ENCODE peak calls at places on chromosomes 16 and 17, in seven cellular contexts. One of them, this sample, is unnamed.

GRCh38 chr16:15461376-15461775 is 27.0 kb downstream of the BMERB1 start:
- DNase-seq in astrocyte of the spinal cord: peak
- DNase-seq in lung microvascular endothelial cell: no peak
- DNase-seq in B cell: no peak
- DNase-seq in HFFc6: no peak
- DNase-seq in colonic mucosa: no peak
- DNase-seq in head of caudate nucleus: no peak
- DNase-seq in this sample: no peak

GRCh38 chr17:49512296-49513043 is 17.4 kb downstream of the NGFR start:
- DNase-seq in head of caudate nucleus: no peak
- DNase-seq in HFFc6: no peak
- DNase-seq in B cell: no peak
- DNase-seq in astrocyte of the spinal cord: no peak
- DNase-seq in lung microvascular endothelial cell: no peak
- DNase-seq in colonic mucosa: no peak
- DNase-seq in this sample: no peak

GRCh38 chr17:50107790-50108414 is 12.8 kb downstream of the PDK2 start:
- DNase-seq in B cell: no peak
- DNase-seq in HFFc6: peak
- DNase-seq in colonic mucosa: no peak
- DNase-seq in astrocyte of the spinal cord: no peak
- DNase-seq in lung microvascular endothelial cell: no peak
- DNase-seq in head of caudate nucleus: no peak
- DNase-seq in this sample: no peak

GRCh38 chr17:49898547-49899490 is 51.0 kb upstream of the TAC4 start:
- DNase-seq in B cell: no peak
- DNase-seq in HFFc6: peak
- DNase-seq in astrocyte of the spinal cord: no peak
- DNase-seq in lung microvascular endothelial cell: peak
- DNase-seq in head of caudate nucleus: no peak
- DNase-seq in colonic mucosa: no peak
- DNase-seq in this sample: no peak

GRCh38 chr16:75256059-75256870 is 4.8 kb upstream of the BCAR1 start:
- DNase-seq in lung microvascular endothelial cell: peak
- DNase-seq in head of caudate nucleus: no peak
- DNase-seq in astrocyte of the spinal cord: no peak
- DNase-seq in HFFc6: no peak
- DNase-seq in B cell: no peak
- DNase-seq in colonic mucosa: no peak
- DNase-seq in this sample: no peak

GRCh38 chr16:35574011-35574410 is 2114.6 kb downstream of the TP53TG3F start:
- DNase-seq in head of caudate nucleus: no peak
- DNase-seq in HFFc6: no peak
- DNase-seq in B cell: no peak
- DNase-seq in lung microvascular endothelial cell: no peak
- DNase-seq in colonic mucosa: no peak
- DNase-seq in astrocyte of the spinal cord: no peak
- DNase-seq in this sample: no peak

GRCh38 chr17:17041018-17041521 is 1.2 kb upstream of the MPRIP start:
- DNase-seq in colonic mucosa: peak
- DNase-seq in astrocyte of the spinal cord: no peak
- DNase-seq in B cell: no peak
- DNase-seq in head of caudate nucleus: peak
- DNase-seq in lung microvascular endothelial cell: no peak
- DNase-seq in HFFc6: peak
- DNase-seq in this sample: peak

GRCh38 chr17:16943541-16944333 is 28.2 kb downstream of the TNFRSF13B start:
- DNase-seq in B cell: no peak
- DNase-seq in astrocyte of the spinal cord: no peak
- DNase-seq in colonic mucosa: no peak
- DNase-seq in lung microvascular endothelial cell: no peak
- DNase-seq in head of caudate nucleus: peak
- DNase-seq in HFFc6: no peak
- DNase-seq in this sample: no peak

GRCh38 chr17:4365628-4366311 is 705 bp downstream of the UBE2G1 start:
- DNase-seq in colonic mucosa: peak
- DNase-seq in astrocyte of the spinal cord: peak
- DNase-seq in HFFc6: no peak
- DNase-seq in head of caudate nucleus: peak
- DNase-seq in B cell: no peak
- DNase-seq in lung microvascular endothelial cell: peak
- DNase-seq in this sample: peak

GRCh38 chr17:67652433-67652832 is 65.3 kb upstream of the NOL11 start:
- DNase-seq in astrocyte of the spinal cord: no peak
- DNase-seq in HFFc6: no peak
- DNase-seq in lung microvascular endothelial cell: no peak
- DNase-seq in colonic mucosa: no peak
- DNase-seq in B cell: no peak
- DNase-seq in head of caudate nucleus: no peak
- DNase-seq in this sample: no peak

GRCh38 chr17:3916013-3916696 is at the start of gene P2RX1:
- DNase-seq in B cell: peak
- DNase-seq in head of caudate nucleus: no peak
- DNase-seq in astrocyte of the spinal cord: no peak
- DNase-seq in HFFc6: no peak
- DNase-seq in lung microvascular endothelial cell: peak
- DNase-seq in colonic mucosa: peak
- DNase-seq in this sample: peak

GRCh38 chr17:78089557-78090281 is 38.8 kb downstream of the TMC6 start:
- DNase-seq in B cell: no peak
- DNase-seq in colonic mucosa: no peak
- DNase-seq in lung microvascular endothelial cell: no peak
- DNase-seq in head of caudate nucleus: no peak
- DNase-seq in astrocyte of the spinal cord: no peak
- DNase-seq in HFFc6: no peak
- DNase-seq in this sample: no peak

GRCh38 chr17:77872714-77873517 is 85.6 kb upstream of the TNRC6C start:
- DNase-seq in lung microvascular endothelial cell: no peak
- DNase-seq in B cell: no peak
- DNase-seq in colonic mucosa: no peak
- DNase-seq in head of caudate nucleus: no peak
- DNase-seq in HFFc6: no peak
- DNase-seq in astrocyte of the spinal cord: no peak
- DNase-seq in this sample: no peak

GRCh38 chr17:76442341-76443338 is 10.3 kb downstream of the UBE2O start:
- DNase-seq in astrocyte of the spinal cord: no peak
- DNase-seq in head of caudate nucleus: no peak
- DNase-seq in HFFc6: no peak
- DNase-seq in colonic mucosa: no peak
- DNase-seq in lung microvascular endothelial cell: no peak
- DNase-seq in B cell: no peak
- DNase-seq in this sample: no peak

GRCh38 chr17:41492351-41492750 is 2.6 kb upstream of the KRT36 start:
- DNase-seq in colonic mucosa: no peak
- DNase-seq in lung microvascular endothelial cell: peak
- DNase-seq in HFFc6: no peak
- DNase-seq in B cell: no peak
- DNase-seq in head of caudate nucleus: no peak
- DNase-seq in astrocyte of the spinal cord: peak
- DNase-seq in this sample: no peak

GRCh38 chr16:4654946-4655590 is 30.4 kb downstream of the MGRN1 start:
- DNase-seq in lung microvascular endothelial cell: no peak
- DNase-seq in head of caudate nucleus: no peak
- DNase-seq in B cell: no peak
- DNase-seq in colonic mucosa: no peak
- DNase-seq in astrocyte of the spinal cord: no peak
- DNase-seq in HFFc6: no peak
- DNase-seq in this sample: no peak

GRCh38 chr17:68821860-68822693 is 133.1 kb downstream of the ABCA8 start:
- DNase-seq in B cell: no peak
- DNase-seq in lung microvascular endothelial cell: peak
- DNase-seq in HFFc6: peak
- DNase-seq in head of caudate nucleus: no peak
- DNase-seq in colonic mucosa: no peak
- DNase-seq in astrocyte of the spinal cord: peak
- DNase-seq in this sample: peak

GRCh38 chr16:11306381-11306780 is 25.3 kb upstream of the PRM1 start:
- DNase-seq in lung microvascular endothelial cell: no peak
- DNase-seq in B cell: no peak
- DNase-seq in colonic mucosa: no peak
- DNase-seq in head of caudate nucleus: no peak
- DNase-seq in astrocyte of the spinal cord: no peak
- DNase-seq in HFFc6: no peak
- DNase-seq in this sample: no peak

GRCh38 chr16:50445603-50446250 is 76.9 kb upstream of the BRD7 start:
- DNase-seq in B cell: no peak
- DNase-seq in lung microvascular endothelial cell: no peak
- DNase-seq in HFFc6: no peak
- DNase-seq in colonic mucosa: no peak
- DNase-seq in astrocyte of the spinal cord: no peak
- DNase-seq in head of caudate nucleus: no peak
- DNase-seq in this sample: no peak

GRCh38 chr16:2296662-2297505 is 29.0 kb upstream of the RNPS1 start:
- DNase-seq in lung microvascular endothelial cell: peak
- DNase-seq in HFFc6: peak
- DNase-seq in astrocyte of the spinal cord: peak
- DNase-seq in B cell: no peak
- DNase-seq in head of caudate nucleus: no peak
- DNase-seq in colonic mucosa: peak
- DNase-seq in this sample: peak

GRCh38 chr17:19397556-19398041 is 10.6 kb upstream of the MFAP4 start:
- DNase-seq in B cell: no peak
- DNase-seq in astrocyte of the spinal cord: no peak
- DNase-seq in HFFc6: no peak
- DNase-seq in colonic mucosa: peak
- DNase-seq in head of caudate nucleus: no peak
- DNase-seq in lung microvascular endothelial cell: peak
- DNase-seq in this sample: no peak

GRCh38 chr17:76121932-76122383 is 18.4 kb upstream of the EXOC7 start:
- DNase-seq in colonic mucosa: peak
- DNase-seq in head of caudate nucleus: no peak
- DNase-seq in HFFc6: no peak
- DNase-seq in lung microvascular endothelial cell: no peak
- DNase-seq in astrocyte of the spinal cord: no peak
- DNase-seq in B cell: peak
- DNase-seq in this sample: no peak

GRCh38 chr17:76744747-76745146 is 6.8 kb downstream of the MFSD11 start:
- DNase-seq in B cell: no peak
- DNase-seq in lung microvascular endothelial cell: no peak
- DNase-seq in astrocyte of the spinal cord: no peak
- DNase-seq in colonic mucosa: no peak
- DNase-seq in head of caudate nucleus: no peak
- DNase-seq in HFFc6: no peak
- DNase-seq in this sample: no peak

GRCh38 chr17:77834170-77835115 is 124.1 kb upstream of the TNRC6C start:
- DNase-seq in lung microvascular endothelial cell: peak
- DNase-seq in HFFc6: peak
- DNase-seq in B cell: no peak
- DNase-seq in colonic mucosa: no peak
- DNase-seq in head of caudate nucleus: no peak
- DNase-seq in astrocyte of the spinal cord: peak
- DNase-seq in this sample: peak

GRCh38 chr17:29155235-29155965 is 24.8 kb downstream of the MYO18A start:
- DNase-seq in lung microvascular endothelial cell: peak
- DNase-seq in colonic mucosa: peak
- DNase-seq in B cell: no peak
- DNase-seq in HFFc6: peak
- DNase-seq in head of caudate nucleus: no peak
- DNase-seq in astrocyte of the spinal cord: no peak
- DNase-seq in this sample: no peak

GRCh38 chr17:17792551-17793377 is 44.0 kb downstream of the SREBF1 start:
- DNase-seq in HFFc6: peak
- DNase-seq in head of caudate nucleus: peak
- DNase-seq in colonic mucosa: no peak
- DNase-seq in astrocyte of the spinal cord: peak
- DNase-seq in lung microvascular endothelial cell: peak
- DNase-seq in B cell: peak
- DNase-seq in this sample: peak

This sample was measured in A673.